ENCODE peak calls at places on chromosomes 7 and 10, in five cellular contexts. M, W, Y, H and A are unnamed samples.

GRCh38 chr10:103766751-103767509 is 88.4 kb downstream of the SH3PXD2A start:
- DNase-seq in M (no peak), W (no peak), Y (no peak), H (no peak), A (no peak)

GRCh38 chr10:43316988-43317387 is 50.1 kb upstream of the RASGEF1A start:
- DNase-seq in M (no peak), W (no peak), Y (no peak), H (no peak), A (no peak)

GRCh38 chr10:131871673-131872005 is 29.2 kb upstream of the PPP2R2D start:
- DNase-seq in M (no peak), W (no peak), Y (no peak), H (no peak), A (no peak)

GRCh38 chr10:86330778-86331763 is 35.5 kb downstream of the GRID1 start:
- DNase-seq in M (no peak), W (no peak), Y (no peak), H (no peak), A (no peak)

GRCh38 chr7:4792537-4793126 is 17.2 kb downstream of the AP5Z1 start:
- DNase-seq in M (no peak), W (no peak), Y (peak), H (peak), A (no peak)

GRCh38 chr7:75889826-75890225 is 11.0 kb downstream of the RHBDD2 start:
- DNase-seq in M (no peak), W (no peak), Y (peak), H (no peak), A (no peak)

GRCh38 chr10:99694171-99694570 is 34.9 kb downstream of the ENTPD7 start:
- DNase-seq in M (no peak), W (no peak), Y (peak), H (no peak), A (peak)

GRCh38 chr10:34585422-34586115 is 229.5 kb downstream of the PARD3 start:
- DNase-seq in M (no peak), W (no peak), Y (no peak), H (no peak), A (no peak)

GRCh38 chr7:85160223-85160622 is 26.6 kb downstream of the SEMA3D start:
- DNase-seq in M (no peak), W (no peak), Y (peak), H (no peak), A (peak)

GRCh38 chr7:155887174-155887525 is 74.9 kb upstream of the SHH start:
- DNase-seq in M (no peak), W (no peak), Y (no peak), H (no peak), A (no peak)

GRCh38 chr10:5159126-5159525 is 25.8 kb downstream of the AKR1C8 start:
- DNase-seq in M (no peak), W (no peak), Y (no peak), H (no peak), A (peak)

GRCh38 chr7:79063019-79063698 is 390.3 kb downstream of the MAGI2 start:
- DNase-seq in M (no peak), W (peak), Y (peak), H (no peak), A (no peak)

GRCh38 chr7:123819001-123819400 is 26.0 kb upstream of the HYAL4 start:
- DNase-seq in M (no peak), W (no peak), Y (no peak), H (no peak), A (peak)

GRCh38 chr10:71081912-71082311 is 130.5 kb upstream of the UNC5B start:
- DNase-seq in M (no peak), W (no peak), Y (no peak), H (no peak), A (no peak)

GRCh38 chr10:101237908-101238731 is 8.9 kb upstream of the LBX1 start:
- DNase-seq in M (no peak), W (no peak), Y (no peak), H (peak), A (no peak)

GRCh38 chr10:101235766-101236165 is 6.5 kb upstream of the LBX1 start:
- DNase-seq in M (no peak), W (no peak), Y (no peak), H (peak), A (no peak)

GRCh38 chr10:101238732-101239105 is 9.5 kb upstream of the LBX1 start:
- DNase-seq in M (peak), W (no peak), Y (peak), H (peak), A (no peak)

GRCh38 chr10:101237080-101237817 is 8.0 kb upstream of the LBX1 start:
- DNase-seq in M (no peak), W (no peak), Y (no peak), H (peak), A (no peak)

GRCh38 chr10:101236376-101237079 is 7.3 kb upstream of the LBX1 start:
- DNase-seq in M (no peak), W (no peak), Y (peak), H (peak), A (no peak)
- H3K4me2 ChIP-seq in M (no peak), W (no peak), Y (peak), H (peak), A (no peak)

GRCh38 chr10:12605580-12606405 is 256.4 kb downstream of the CAMK1D start:
- DNase-seq in M (peak), W (no peak), Y (peak), H (peak), A (peak)

GRCh38 chr10:12608761-12609160 is 259.4 kb downstream of the CAMK1D start:
- DNase-seq in M (no peak), W (no peak), Y (no peak), H (no peak), A (no peak)

GRCh38 chr10:12603766-12604470 is 254.6 kb downstream of the CAMK1D start:
- DNase-seq in M (no peak), W (no peak), Y (no peak), H (no peak), A (no peak)

GRCh38 chr10:12609435-12609834 is 260.1 kb downstream of the CAMK1D start:
- DNase-seq in M (no peak), W (no peak), Y (no peak), H (no peak), A (no peak)

GRCh38 chr10:12606461-12606860 is 257.1 kb downstream of the CAMK1D start:
- DNase-seq in M (no peak), W (no peak), Y (no peak), H (no peak), A (no peak)
- H3K4me2 ChIP-seq in M (peak), W (no peak), Y (no peak), H (no peak), A (no peak)

GRCh38 chr10:11913184-11913641 is 90.1 kb downstream of the PROSER2 start:
- DNase-seq in M (no peak), W (no peak), Y (peak), H (peak), A (no peak)
- H3K4me2 ChIP-seq in M (no peak), W (no peak), Y (no peak), H (peak), A (no peak)

DNA sequence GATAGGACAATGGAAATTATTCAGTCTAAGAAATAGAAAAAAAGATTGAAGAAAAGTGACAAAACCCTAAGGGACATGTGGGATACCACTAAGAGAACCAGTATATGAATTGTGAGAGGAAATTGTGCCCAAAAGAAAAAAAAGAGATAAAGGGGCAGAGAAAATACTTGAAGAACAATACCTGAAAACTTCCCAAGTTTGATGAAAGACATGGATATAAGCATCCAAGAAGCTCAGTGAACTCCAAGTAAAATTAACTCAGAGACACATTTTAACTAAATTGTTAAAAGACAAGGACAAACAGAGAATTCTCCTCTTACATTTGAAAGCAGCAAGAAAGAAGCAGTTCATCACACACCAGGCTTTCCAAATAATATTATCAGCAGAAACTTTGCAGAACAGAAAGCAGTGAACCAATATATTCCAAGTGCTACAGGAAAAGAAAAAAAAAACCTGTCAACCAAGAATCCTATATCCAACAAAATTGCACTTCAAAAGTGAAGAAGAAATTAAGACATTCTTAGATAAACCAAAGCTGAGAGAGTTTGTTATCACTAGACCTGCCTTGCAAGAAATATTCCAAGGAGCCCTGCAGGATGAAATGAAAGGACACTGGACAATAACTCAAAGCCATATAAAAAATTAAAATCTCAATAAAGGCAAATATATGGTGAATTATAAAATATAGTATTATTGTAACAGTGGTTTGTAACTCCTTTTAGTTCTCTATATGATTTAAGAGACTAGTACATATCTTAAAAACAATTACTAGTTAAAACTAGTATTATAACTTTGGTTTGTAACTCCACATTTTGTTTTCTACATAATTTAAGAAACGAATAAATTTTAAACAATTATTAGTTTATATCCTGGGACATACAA is 470.0 kb downstream of the PTPRN2 start:
- DNase-seq in M (no peak), W (no peak), Y (no peak), H (no peak), A (no peak)
- H3K4me2 ChIP-seq in M (no peak), W (no peak), Y (no peak), H (no peak), A (no peak)

GRCh38 chr7:876077-876971 is at the start of gene GET4:
- DNase-seq in M (peak), W (peak), Y (peak), H (peak), A (peak)
- H3K4me2 ChIP-seq in M (peak), W (peak), Y (peak), H (peak), A (peak)

DNA sequence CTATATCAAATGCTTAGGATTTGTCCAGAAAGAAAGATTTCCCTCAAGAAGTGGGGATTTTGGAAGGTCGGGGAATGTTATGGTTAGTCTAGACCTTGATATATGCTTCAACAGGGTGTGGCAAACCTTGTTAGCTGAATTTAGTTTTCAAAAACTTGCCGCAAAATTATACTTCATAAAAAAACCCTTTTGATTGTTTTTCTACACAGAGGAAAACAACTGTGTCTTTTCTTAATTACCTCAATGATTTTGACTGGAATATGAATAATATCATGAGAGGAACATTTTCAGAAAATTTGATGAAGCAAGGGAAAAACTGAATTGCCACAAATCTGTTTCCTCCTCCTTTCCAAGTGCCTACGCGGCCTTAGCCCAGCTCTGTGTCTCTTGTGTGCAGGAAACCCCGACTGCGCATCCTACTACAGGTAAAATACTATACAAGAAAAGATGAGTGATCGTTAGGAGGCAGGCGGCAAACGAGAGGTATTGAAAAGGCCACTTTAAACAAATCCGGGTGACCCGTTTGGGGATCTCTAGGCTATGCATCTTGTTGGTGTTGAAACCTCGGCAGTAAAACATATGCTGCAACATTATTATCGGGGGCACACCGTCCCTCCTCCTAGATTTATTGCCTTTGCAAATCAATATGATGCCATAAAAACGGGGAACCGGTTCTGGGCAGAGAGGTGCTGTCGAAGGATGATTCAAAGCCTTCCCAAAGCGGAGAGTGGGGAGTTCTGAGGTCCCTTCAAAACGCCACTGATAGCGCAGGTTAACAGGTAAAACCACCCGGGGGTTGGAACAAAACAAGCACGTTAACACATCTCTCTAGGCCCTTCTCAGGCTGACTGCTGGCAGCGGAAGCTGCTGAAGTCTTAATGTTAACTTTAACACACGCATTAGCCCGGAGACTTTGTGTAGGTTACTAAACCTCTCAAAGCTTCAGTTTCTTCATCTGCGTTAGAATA is 2.3 kb upstream of the TBX20 start:
- DNase-seq in M (peak), W (no peak), Y (no peak), H (no peak), A (no peak)
- H3K4me2 ChIP-seq in M (no peak), W (no peak), Y (no peak), H (no peak), A (no peak)